ENCODE peak calls at places on chromosome 4, in six cellular contexts. W is K562, D is GM12878, M is H1, Y is GM12891, V is HepG2. H is an unnamed sample.

GRCh38 chr4:41814565-41814964 is 66.0 kb upstream of the PHOX2B start:
- DNase-seq in M (no peak), Y (no peak), V (no peak), D (no peak), W (no peak), H (no peak)

GRCh38 chr4:153962311-153963039 is 173.6 kb upstream of the SFRP2 start:
- DNase-seq in D (no peak), W (no peak), M (no peak), V (no peak), Y (no peak), H (no peak)

GRCh38 chr4:150006197-150006596 is 72.0 kb upstream of the DCLK2 start:
- DNase-seq in W (no peak), D (no peak), Y (no peak), V (no peak), M (no peak), H (no peak)

GRCh38 chr4:102299708-102300107 is 45.6 kb downstream of the SLC39A8 start:
- DNase-seq in V (peak; percentile 21), Y (no peak), M (no peak), W (peak; percentile 68), D (no peak), H (no peak)

GRCh38 chr4:87445964-87446363 is 23.6 kb downstream of the NUDT9 start:
- DNase-seq in M (no peak), W (no peak), D (no peak), V (no peak), Y (no peak), H (no peak)

GRCh38 chr4:20356565-20356964 is 104.9 kb downstream of the SLIT2 start:
- DNase-seq in D (no peak), M (no peak), V (no peak), W (no peak), Y (no peak), H (no peak)

GRCh38 chr4:5027366-5027765 is 8.1 kb upstream of the CYTL1 start:
- DNase-seq in M (no peak), Y (no peak), D (no peak), V (no peak), W (no peak), H (no peak)

GRCh38 chr4:52833941-52834525 is 28.1 kb upstream of the RASL11B start:
- DNase-seq in V (no peak), D (no peak), Y (no peak), W (no peak), M (no peak), H (no peak)

GRCh38 chr4:112842513-112842912 is 205.6 kb downstream of the LARP7 start:
- DNase-seq in W (no peak), V (no peak), M (no peak), Y (no peak), D (no peak), H (no peak)

GRCh38 chr4:176443646-176444409 is 124.1 kb downstream of the SPCS3 start:
- DNase-seq in M (no peak), D (no peak), Y (no peak), W (no peak), V (no peak), H (no peak)

GRCh38 chr4:90051999-90052398 is 75.2 kb upstream of the CCSER1 start:
- DNase-seq in W (no peak), V (no peak), D (no peak), Y (no peak), M (no peak), H (no peak)

GRCh38 chr4:183362916-183363542 is 40.8 kb upstream of the CLDN24 start:
- DNase-seq in M (no peak), D (no peak), V (peak; percentile 14), W (no peak), Y (no peak), H (no peak)

GRCh38 chr4:24979554-24979953 is 51.2 kb downstream of the LGI2 start:
- DNase-seq in V (no peak), D (no peak), Y (no peak), M (no peak), W (no peak), H (no peak)

GRCh38 chr4:24978291-24979072 is 52.3 kb downstream of the LGI2 start:
- DNase-seq in M (no peak), W (no peak), V (no peak), D (no peak), Y (no peak), H (no peak)

GRCh38 chr4:24974252-24974580 is 56.5 kb downstream of the LGI2 start:
- DNase-seq in D (no peak), V (no peak), M (no peak), W (no peak), Y (no peak), H (no peak)

GRCh38 chr4:24973471-24974251 is 57.1 kb downstream of the LGI2 start:
- DNase-seq in M (no peak), V (peak; percentile 36), D (no peak), Y (no peak), W (no peak), H (no peak)

DNA sequence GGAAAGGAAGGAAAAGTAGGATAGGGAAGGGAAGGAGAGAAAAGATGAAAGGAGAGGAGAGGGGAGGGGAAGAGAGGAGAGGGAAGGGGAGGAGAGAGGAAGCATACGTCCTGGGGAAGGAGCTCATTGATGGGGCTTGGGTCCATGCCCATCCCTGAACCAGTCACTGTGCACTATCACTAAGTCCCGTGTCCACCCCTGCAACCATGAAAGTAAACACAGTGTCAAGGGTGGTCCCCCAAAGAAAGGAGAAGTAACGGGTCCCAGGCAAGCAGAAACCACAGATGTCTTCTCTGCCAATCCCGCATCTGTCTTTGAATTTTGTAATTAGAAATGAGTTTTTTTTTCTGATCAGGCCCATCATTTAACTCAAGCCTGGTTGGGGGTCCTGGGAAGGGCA is 55.2 kb downstream of the LGI2 start:
- DNase-seq in Y (no peak), D (no peak), M (no peak), V (no peak), W (no peak), H (no peak)
- TF ChIP-seq POLR2AphosphoS5 in Y (no peak), D (no peak), M (no peak), V (no peak), W (no peak), H (no peak)

GRCh38 chr4:168715889-168716288 is 219.0 kb downstream of the PALLD start:
- DNase-seq in D (no peak), M (peak; percentile 39), W (no peak), V (no peak), Y (no peak), H (no peak)
- TF ChIP-seq POLR2A in D (no peak), M (no peak), W (no peak), V (no peak), Y (no peak), H (no peak)

GRCh38 chr4:118277243-118277642 is 75.6 kb downstream of the PRSS12 start:
- DNase-seq in W (no peak), M (no peak), D (no peak), V (no peak), Y (no peak), H (no peak)
- TF ChIP-seq TAF1 in W (no peak), M (no peak), D (no peak), V (no peak), Y (no peak), H (no peak)

GRCh38 chr4:36610628-36611027 is 329.2 kb downstream of the DTHD1 start:
- DNase-seq in M (no peak), D (no peak), W (no peak), V (no peak), Y (no peak), H (no peak)
- TF ChIP-seq POLR2AphosphoS5 in M (no peak), D (no peak), W (no peak), V (no peak), Y (no peak), H (no peak)

DNA sequence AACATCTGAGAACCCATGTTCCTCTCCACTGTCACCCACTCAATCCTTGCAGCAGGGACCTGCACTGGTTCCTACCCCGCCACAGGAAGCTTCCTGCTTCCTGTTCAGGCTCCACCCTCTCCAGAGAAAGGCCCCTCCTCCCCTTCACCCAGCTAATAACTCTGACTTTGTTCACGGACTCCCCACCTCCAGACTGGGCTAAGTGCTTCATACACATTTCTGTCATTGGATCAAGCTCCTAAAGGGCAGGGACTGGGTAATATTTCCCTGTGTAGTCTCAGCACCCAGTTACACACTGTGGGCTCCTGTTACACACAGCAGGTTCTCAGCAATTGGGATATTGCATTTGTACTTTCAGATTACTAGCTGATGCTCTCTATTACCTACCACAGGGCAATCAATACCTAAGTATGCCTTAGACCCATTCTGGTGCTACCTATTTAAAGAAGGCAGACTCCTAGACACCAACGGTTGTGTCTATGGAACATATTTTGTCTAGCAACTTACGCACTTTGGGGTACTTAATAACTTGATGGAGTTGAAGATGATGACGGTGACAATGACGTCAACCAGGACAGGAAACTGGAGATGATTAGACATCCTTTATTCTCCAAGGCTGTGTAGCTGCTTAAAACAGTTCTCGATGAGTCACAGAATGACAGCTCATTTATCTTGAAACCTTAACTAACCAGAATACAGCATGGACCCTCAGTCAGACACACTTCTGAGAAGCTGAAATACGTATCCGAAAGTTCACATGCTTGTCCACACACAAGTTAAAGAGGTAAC is 58.1 kb downstream of the MAML3 start:
- DNase-seq in V (no peak), W (no peak), D (no peak), Y (no peak), M (no peak), H (no peak)
- TF ChIP-seq POLR2A in V (no peak), W (no peak), D (no peak), Y (no peak), M (no peak), H (no peak)

GRCh38 chr4:91113130-91113706 is 986.0 kb downstream of the CCSER1 start:
- DNase-seq in Y (peak; percentile 4), W (no peak), M (no peak), D (peak; percentile 5), V (peak; percentile 7), H (no peak)
- TF ChIP-seq TAF1 in Y (no peak), W (no peak), M (no peak), D (no peak), V (no peak), H (no peak)

GRCh38 chr4:77619408-77619807 is 13.8 kb downstream of the CXCL13 start:
- DNase-seq in W (no peak), Y (no peak), M (no peak), D (no peak), V (no peak), H (no peak)
- TF ChIP-seq POLR2AphosphoS5 in W (no peak), Y (no peak), M (no peak), D (no peak), V (no peak), H (no peak)

GRCh38 chr4:122861544-122861943 is 34.9 kb downstream of the FGF2 start:
- DNase-seq in D (no peak), W (no peak), V (no peak), Y (no peak), M (no peak), H (no peak)
- TF ChIP-seq POLR2A in D (no peak), W (no peak), V (no peak), Y (no peak), M (no peak), H (no peak)

DNA sequence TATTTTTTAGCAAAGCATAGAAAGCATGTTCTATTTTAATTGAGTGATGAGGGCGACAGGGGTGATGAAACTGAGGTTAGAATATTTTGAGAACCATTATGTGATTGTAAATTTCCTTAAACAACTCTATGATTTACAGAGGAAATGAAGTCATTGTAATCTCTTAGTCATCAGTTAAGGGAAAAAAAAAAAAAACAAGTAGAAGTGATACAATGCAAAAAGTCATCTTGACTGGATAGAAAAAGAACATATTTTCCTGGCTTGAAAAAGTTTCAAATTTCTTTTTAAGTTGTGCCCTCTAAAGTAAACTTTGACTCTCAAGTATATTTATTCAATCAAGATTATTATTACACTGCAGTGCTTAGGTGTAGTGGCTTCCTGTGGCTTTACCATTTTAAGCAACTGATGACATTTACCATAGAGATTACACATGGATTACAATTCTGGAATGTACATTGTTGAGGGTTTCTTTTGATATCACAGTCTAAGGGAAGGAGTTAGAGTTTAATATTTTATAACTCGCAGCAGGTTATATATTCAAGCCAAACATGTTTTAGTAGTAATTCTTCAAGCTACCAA is 40.6 kb downstream of the GABRB1 start:
- DNase-seq in Y (no peak), M (no peak), W (no peak), D (no peak), V (no peak), H (no peak)
- TF ChIP-seq TAF1 in Y (no peak), M (no peak), W (no peak), D (no peak), V (no peak), H (no peak)